ENCODE peak calls at places on chromosomes 3 and 15, in seven cellular contexts. E is AG10803, X is fibroblast of lung, N is astrocyte of the spinal cord, G is BJ, O is heart left ventricle, S is Peyer's patch. K is an unnamed sample.

GRCh38 chr3:146128939-146129338 is 32.0 kb downstream of the PLOD2 start:
- DNase-seq in E (no peak), X (no peak), N (no peak), G (no peak), O (no peak), S (no peak), K (no peak)

GRCh38 chr3:126147932-126148683 is 32.3 kb downstream of the ALDH1L1 start:
- DNase-seq in E (no peak), X (no peak), N (no peak), G (no peak), O (no peak), S (peak), K (no peak)

GRCh38 chr3:452221-452620 is 255.7 kb downstream of the CHL1 start:
- DNase-seq in E (no peak), X (no peak), N (no peak), G (no peak), O (no peak), S (no peak), K (no peak)

GRCh38 chr3:120982608-120983320 is 74.8 kb downstream of the STXBP5L start:
- DNase-seq in E (no peak), X (no peak), N (no peak), G (no peak), O (no peak), S (no peak), K (no peak)

GRCh38 chr3:89571707-89572106 is 464.3 kb downstream of the EPHA3 start:
- DNase-seq in E (no peak), X (no peak), N (no peak), G (no peak), O (peak), S (no peak), K (no peak)

GRCh38 chr15:75928680-75929608 is 25.3 kb downstream of the FBXO22 start:
- DNase-seq in E (no peak), X (peak), N (peak), G (no peak), O (no peak), S (no peak), K (peak)

GRCh38 chr3:66001626-66002025 is 37.1 kb downstream of the MAGI1 start:
- DNase-seq in E (no peak), X (no peak), N (no peak), G (no peak), O (no peak), S (no peak), K (no peak)

GRCh38 chr3:156643729-156644389 is 30.5 kb upstream of the TIPARP start:
- DNase-seq in E (peak), X (peak), N (peak), G (no peak), O (no peak), S (peak), K (no peak)

GRCh38 chr3:3625461-3626271 is 173.6 kb upstream of the LRRN1 start:
- DNase-seq in E (no peak), X (peak), N (peak), G (no peak), O (no peak), S (no peak), K (no peak)

GRCh38 chr3:157516928-157517327 is 13.7 kb upstream of the VEPH1 start:
- DNase-seq in E (no peak), X (no peak), N (no peak), G (no peak), O (no peak), S (no peak), K (no peak)

GRCh38 chr3:141334627-141335250 is 33.6 kb upstream of the ZBTB38 start:
- DNase-seq in E (no peak), X (no peak), N (no peak), G (no peak), O (no peak), S (no peak), K (no peak)

GRCh38 chr3:67593761-67594234 is 60.6 kb downstream of the SUCLG2 start:
- DNase-seq in E (peak), X (peak), N (no peak), G (peak), O (no peak), S (no peak), K (peak)

GRCh38 chr3:23611737-23612295 is 193.9 kb upstream of the UBE2E1 start:
- DNase-seq in E (peak), X (peak), N (peak), G (no peak), O (peak), S (no peak), K (peak)

GRCh38 chr3:11140054-11140712 is 14.1 kb upstream of the HRH1 start:
- DNase-seq in E (no peak), X (peak), N (peak), G (no peak), O (peak), S (peak), K (no peak)

GRCh38 chr3:49689046-49689886 is at the start of the genes MST1 and RNF123:
- DNase-seq in E (peak), X (peak), N (peak), G (no peak), O (peak), S (peak), K (peak)

GRCh38 chr3:176967525-176967924 is 229.8 kb downstream of the TBL1XR1 start:
- DNase-seq in E (peak), X (peak), N (no peak), G (no peak), O (no peak), S (no peak), K (no peak)

GRCh38 chr3:120741837-120742197 is 499 bp downstream of the RABL3 start:
- DNase-seq in E (peak), X (no peak), N (no peak), G (no peak), O (no peak), S (no peak), K (no peak)

GRCh38 chr3:123620338-123620737 is 35.5 kb upstream of the HACD2 start:
- DNase-seq in E (no peak), X (peak), N (no peak), G (no peak), O (no peak), S (no peak), K (peak)

DNA sequence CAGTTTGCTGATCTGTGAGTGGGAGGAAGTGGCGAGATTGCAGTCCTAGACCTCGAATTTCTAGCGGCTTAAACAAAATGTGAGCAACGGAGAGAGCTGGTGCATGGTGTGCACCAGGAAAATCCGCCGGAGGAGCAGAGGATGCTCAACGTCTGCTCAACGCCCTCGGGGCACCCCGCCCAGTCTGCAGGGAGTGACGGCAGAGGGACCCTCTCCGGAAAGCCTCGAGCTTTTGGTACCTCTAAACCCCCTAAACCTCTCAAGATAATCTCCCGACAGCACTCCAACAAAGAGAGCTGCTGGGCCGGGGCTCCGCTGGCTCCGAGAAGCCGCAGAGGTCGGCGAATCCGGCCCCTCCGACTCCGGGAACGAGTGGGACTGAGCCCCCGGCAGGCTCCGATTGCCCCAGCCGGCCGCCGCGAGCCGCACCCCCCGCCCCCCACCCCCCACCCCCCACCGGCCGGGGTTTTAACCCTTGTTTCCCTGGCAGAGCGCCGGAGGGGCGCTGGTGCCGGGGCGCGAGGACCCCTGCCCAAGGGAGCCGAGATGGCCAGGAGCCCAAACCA is 1.7 kb downstream of the MEGF11 start:
- DNase-seq in E (no peak), X (no peak), N (no peak), G (no peak), O (no peak), S (no peak), K (peak)
- H3K4me3 ChIP-seq in E (no peak), X (no peak), N (no peak), G (no peak), O (peak), S (peak), K (no peak)

GRCh38 chr15:31362886-31363285 is 36.3 kb downstream of the KLF13 start:
- DNase-seq in E (no peak), X (no peak), N (no peak), G (no peak), O (no peak), S (no peak), K (no peak)
- H3K4me3 ChIP-seq in E (no peak), X (no peak), N (no peak), G (no peak), O (no peak), S (no peak), K (no peak)

GRCh38 chr3:52787672-52788625 is 6.6 kb upstream of the ITIH3 start:
- DNase-seq in E (no peak), X (no peak), N (no peak), G (no peak), O (peak), S (no peak), K (peak)
- H3K4me3 ChIP-seq in E (no peak), X (no peak), N (no peak), G (no peak), O (no peak), S (no peak), K (no peak)

GRCh38 chr3:194688946-194689345 is 3.3 kb downstream of the FAM43A start:
- DNase-seq in E (no peak), X (no peak), N (no peak), G (no peak), O (no peak), S (no peak), K (no peak)
- H3K4me3 ChIP-seq in E (peak), X (peak), N (peak), G (peak), O (peak), S (no peak), K (peak)

GRCh38 chr3:184317201-184317600 is 2.8 kb downstream of the EIF4G1 start:
- DNase-seq in E (no peak), X (no peak), N (no peak), G (no peak), O (peak), S (no peak), K (no peak)
- H3K4me3 ChIP-seq in E (peak), X (peak), N (peak), G (peak), O (peak), S (no peak), K (peak)

GRCh38 chr3:184005981-184006507 is 11.6 kb downstream of the ABCC5 start:
- DNase-seq in E (peak), X (peak), N (peak), G (no peak), O (peak), S (peak), K (no peak)
- H3K4me3 ChIP-seq in E (no peak), X (no peak), N (no peak), G (no peak), O (peak), S (no peak), K (no peak)

DNA sequence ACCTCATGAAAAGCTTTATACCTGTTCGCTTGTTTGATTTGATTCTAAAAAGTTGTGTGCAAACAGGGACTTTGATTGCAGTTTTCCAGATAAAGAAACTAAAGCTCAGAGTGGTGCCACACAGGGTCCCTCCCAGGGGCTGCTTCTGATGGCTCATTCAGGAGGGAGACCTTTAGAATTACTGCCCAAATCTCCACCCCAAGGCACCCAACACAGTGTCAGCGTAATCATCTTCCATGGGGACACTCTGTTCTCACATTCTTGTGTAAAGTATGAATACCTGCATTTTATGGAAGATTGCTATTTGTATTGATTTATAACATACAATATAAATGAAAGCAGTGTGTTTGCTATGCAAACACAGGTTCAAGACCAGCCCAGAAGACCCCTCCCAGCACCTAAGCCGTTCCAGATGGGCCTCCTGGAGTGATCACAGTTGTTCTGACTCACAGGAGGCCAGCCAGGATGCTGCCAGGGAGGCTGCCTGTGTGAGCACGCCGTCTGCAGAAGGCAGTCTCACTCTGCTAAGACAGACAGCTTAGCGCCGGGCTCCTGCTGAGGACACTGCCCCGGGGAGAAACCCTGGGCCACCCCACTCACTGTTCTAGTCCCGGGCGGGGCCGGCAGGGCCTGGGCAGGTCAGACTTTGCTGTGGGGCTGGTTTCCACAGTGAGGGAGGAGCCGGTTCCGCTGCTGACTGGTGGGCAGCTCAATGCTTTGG is 185.6 kb downstream of the FAM43A start:
- DNase-seq in E (peak), X (peak), N (peak), G (peak), O (peak), S (peak), K (peak)
- H3K4me3 ChIP-seq in E (no peak), X (no peak), N (no peak), G (no peak), O (no peak), S (no peak), K (no peak)

DNA sequence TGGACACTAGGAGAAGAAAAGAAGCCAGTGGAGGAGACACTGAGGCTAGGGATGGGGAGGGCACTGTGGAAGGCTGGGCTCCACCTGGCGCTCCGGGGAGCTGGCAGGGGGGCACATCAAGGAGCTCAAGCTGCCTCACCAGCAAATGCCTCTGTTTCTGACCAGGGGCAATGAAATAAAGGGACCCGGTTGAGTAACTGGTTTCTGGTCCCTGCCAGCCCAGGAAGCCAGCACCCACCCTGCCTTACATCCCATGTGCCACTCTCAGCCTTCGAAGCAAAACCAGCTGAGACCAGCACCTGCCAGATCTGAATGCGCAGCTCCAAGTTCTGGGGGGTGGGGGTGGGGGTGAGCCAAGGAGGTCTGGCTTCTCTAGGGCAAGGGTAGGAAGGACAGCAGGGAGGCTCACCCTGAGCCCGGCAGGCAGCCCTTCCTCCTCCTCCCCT is 359 bp upstream of the PAK6 start:
- DNase-seq in E (no peak), X (no peak), N (no peak), G (no peak), O (no peak), S (peak), K (no peak)
- H3K4me3 ChIP-seq in E (peak), X (peak), N (peak), G (peak), O (peak), S (no peak), K (peak)

GRCh38 chr3:18351823-18352744 is 73.1 kb downstream of the SATB1 start:
- DNase-seq in E (no peak), X (no peak), N (peak), G (no peak), O (no peak), S (no peak), K (no peak)
- H3K4me3 ChIP-seq in E (no peak), X (no peak), N (no peak), G (no peak), O (no peak), S (no peak), K (no peak)

DNA sequence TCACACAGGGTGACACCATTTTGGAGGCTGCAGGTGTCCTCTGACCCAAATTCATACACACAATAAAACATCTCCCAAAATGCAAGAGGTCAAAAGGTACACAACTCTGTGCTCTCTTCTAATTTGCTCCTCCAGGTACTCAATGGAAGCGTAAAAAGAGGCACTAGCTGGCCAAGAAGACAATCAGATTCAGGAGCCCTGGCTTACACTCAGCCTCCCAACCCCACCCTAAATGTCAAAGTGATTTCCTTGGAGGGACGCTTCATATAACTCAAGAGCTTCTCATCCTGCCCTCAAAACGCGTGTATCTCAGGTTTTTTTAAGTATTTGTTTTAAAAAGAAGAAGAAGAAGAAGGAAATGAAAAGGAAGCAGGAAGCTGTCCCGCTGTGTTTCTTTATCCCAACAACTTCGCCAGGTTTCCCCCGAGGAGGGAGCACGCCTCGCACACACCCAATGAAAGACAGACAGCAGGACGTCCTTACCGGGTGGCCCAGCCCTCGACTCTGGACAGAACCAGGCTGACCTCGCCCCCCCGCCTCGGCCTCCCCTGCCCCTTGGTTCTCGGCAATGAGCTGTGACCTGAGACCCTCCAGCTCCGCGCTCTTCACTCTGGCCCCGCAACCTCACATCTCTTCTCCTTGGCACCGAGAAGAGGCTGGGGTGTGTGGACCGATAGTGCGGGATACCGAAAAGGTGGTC is 620.7 kb upstream of the ZNF385D start:
- DNase-seq in E (no peak), X (no peak), N (no peak), G (no peak), O (no peak), S (no peak), K (no peak)
- H3K4me3 ChIP-seq in E (no peak), X (peak), N (peak), G (no peak), O (peak), S (no peak), K (peak)

K was measured in foreskin fibroblast.